ENCODE peak calls at places on chromosome X, in four cellular contexts. One of them, this sample, is unnamed.

GRCh38 chrX:44218465-44218864 is 125.0 kb downstream of the EFHC2 start:
- DNase-seq in H1: no peak
- DNase-seq in GM12878: no peak
- DNase-seq in K562: no peak
- DNase-seq in this sample: no peak

GRCh38 chrX:33183366-33183765 is 28.0 kb downstream of the DMD start:
- DNase-seq in H1: no peak
- DNase-seq in GM12878: no peak
- DNase-seq in K562: no peak
- DNase-seq in this sample: peak

GRCh38 chrX:27086221-27086620 is 376.9 kb downstream of the PPP4R3C start:
- DNase-seq in GM12878: no peak
- DNase-seq in H1: no peak
- DNase-seq in K562: no peak
- DNase-seq in this sample: no peak

GRCh38 chrX:23981711-23982110 is 45.3 kb downstream of the KLHL15 start:
- DNase-seq in K562: no peak
- DNase-seq in GM12878: no peak
- DNase-seq in H1: no peak
- DNase-seq in this sample: no peak

GRCh38 chrX:54640721-54641120 is 110.7 kb downstream of the GNL3L start:
- DNase-seq in GM12878: no peak
- DNase-seq in K562: no peak
- DNase-seq in H1: no peak
- DNase-seq in this sample: no peak

GRCh38 chrX:111352424-111352823 is 59.6 kb downstream of the DCX start:
- DNase-seq in K562: no peak
- DNase-seq in GM12878: no peak
- DNase-seq in H1: no peak
- DNase-seq in this sample: peak

GRCh38 chrX:153944140-153944799 is at the start of gene RENBP:
- DNase-seq in GM12878: no peak
- DNase-seq in K562: peak
- DNase-seq in H1: no peak
- DNase-seq in this sample: peak

GRCh38 chrX:112087545-112087944 is 5.0 kb upstream of the TRPC5 start:
- DNase-seq in H1: no peak
- DNase-seq in GM12878: no peak
- DNase-seq in K562: no peak
- DNase-seq in this sample: no peak

GRCh38 chrX:47539860-47540259 is 21.1 kb upstream of the ARAF start:
- DNase-seq in GM12878: no peak
- DNase-seq in H1: no peak
- DNase-seq in K562: no peak
- DNase-seq in this sample: no peak

GRCh38 chrX:29490606-29491005 is 724.8 kb upstream of the MAGEB2 start:
- DNase-seq in H1: no peak
- DNase-seq in GM12878: no peak
- DNase-seq in K562: no peak
- DNase-seq in this sample: no peak

GRCh38 chrX:125713633-125714032 is 394.0 kb downstream of the TEX13C start:
- DNase-seq in GM12878: no peak
- DNase-seq in K562: no peak
- DNase-seq in H1: no peak
- DNase-seq in this sample: no peak

GRCh38 chrX:104343408-104344129 is 88.8 kb upstream of the ESX1 start:
- DNase-seq in H1: peak
- DNase-seq in K562: peak
- DNase-seq in GM12878: peak
- DNase-seq in this sample: peak

GRCh38 chrX:136032370-136032769 is 47.1 kb downstream of the SLC9A6 start:
- DNase-seq in K562: no peak
- DNase-seq in GM12878: no peak
- DNase-seq in H1: no peak
- DNase-seq in this sample: no peak

GRCh38 chrX:69503228-69503834 is 795 bp upstream of the NALF2 start:
- DNase-seq in K562: no peak
- DNase-seq in H1: no peak
- DNase-seq in GM12878: no peak
- DNase-seq in this sample: peak

GRCh38 chrX:102958794-102959193 is 21.7 kb downstream of the RAB40AL start:
- DNase-seq in K562: no peak
- DNase-seq in GM12878: no peak
- DNase-seq in H1: no peak
- DNase-seq in this sample: no peak

GRCh38 chrX:115892056-115892708 is 278.4 kb upstream of the AGTR2 start:
- DNase-seq in GM12878: no peak
- DNase-seq in H1: no peak
- DNase-seq in K562: no peak
- DNase-seq in this sample: no peak

GRCh38 chrX:21865436-21865835 is 9.6 kb downstream of the YY2 start:
- DNase-seq in GM12878: no peak
- DNase-seq in K562: no peak
- DNase-seq in H1: no peak
- DNase-seq in this sample: no peak

GRCh38 chrX:13898084-13898483 is 81.2 kb upstream of the GPM6B start:
- DNase-seq in GM12878: peak
- DNase-seq in K562: no peak
- DNase-seq in H1: no peak
- DNase-seq in this sample: peak

GRCh38 chrX:13001097-13001496 is 26.2 kb downstream of the TMSB4X start:
- DNase-seq in GM12878: no peak
- DNase-seq in K562: no peak
- DNase-seq in H1: no peak
- DNase-seq in this sample: no peak

GRCh38 chrX:29662101-29662500 is 553.3 kb upstream of the MAGEB2 start:
- DNase-seq in K562: no peak
- DNase-seq in H1: no peak
- DNase-seq in GM12878: no peak
- DNase-seq in this sample: no peak

GRCh38 chrX:28997716-28998115 is 410.5 kb downstream of the IL1RAPL1 start:
- DNase-seq in K562: no peak
- DNase-seq in H1: no peak
- DNase-seq in GM12878: no peak
- DNase-seq in this sample: no peak

GRCh38 chrX:104427693-104428092 is 138.3 kb upstream of the IL1RAPL2 start:
- DNase-seq in H1: no peak
- DNase-seq in GM12878: no peak
- DNase-seq in K562: no peak
- DNase-seq in this sample: no peak

GRCh38 chrX:78960888-78961287 is 15.7 kb downstream of the P2RY10 start:
- DNase-seq in K562: no peak
- DNase-seq in GM12878: no peak
- DNase-seq in H1: no peak
- DNase-seq in this sample: no peak

GRCh38 chrX:2374086-2374485 is 126.7 kb downstream of the DHRSX start:
- DNase-seq in K562: no peak
- DNase-seq in GM12878: no peak
- DNase-seq in H1: no peak
- DNase-seq in this sample: no peak

GRCh38 chrX:31212856-31213748 is 141.3 kb upstream of the FTHL17 start:
- DNase-seq in K562: no peak
- DNase-seq in GM12878: no peak
- DNase-seq in H1: no peak
- DNase-seq in this sample: no peak

GRCh38 chrX:65587616-65588526 is 53.3 kb upstream of the LAS1L start:
- DNase-seq in H1: no peak
- DNase-seq in K562: peak
- DNase-seq in GM12878: no peak
- DNase-seq in this sample: no peak

GRCh38 chrX:151042852-151043251 is 59.7 kb downstream of the HMGB3 start:
- DNase-seq in K562: no peak
- DNase-seq in GM12878: no peak
- DNase-seq in H1: no peak
- DNase-seq in this sample: no peak

GRCh38 chrX:72100824-72101351 is 30.8 kb downstream of the RTL5 start:
- DNase-seq in K562: no peak
- DNase-seq in GM12878: peak
- DNase-seq in H1: no peak
- DNase-seq in this sample: no peak

GRCh38 chrX:111124418-111124817 is 28.4 kb downstream of the PAK3 start:
- DNase-seq in K562: no peak
- DNase-seq in GM12878: no peak
- DNase-seq in H1: no peak
- DNase-seq in this sample: no peak

GRCh38 chrX:63686878-63687714 is 97.9 kb downstream of the ARHGEF9 start:
- DNase-seq in GM12878: peak
- DNase-seq in K562: peak
- DNase-seq in H1: peak
- DNase-seq in this sample: peak

DNA sequence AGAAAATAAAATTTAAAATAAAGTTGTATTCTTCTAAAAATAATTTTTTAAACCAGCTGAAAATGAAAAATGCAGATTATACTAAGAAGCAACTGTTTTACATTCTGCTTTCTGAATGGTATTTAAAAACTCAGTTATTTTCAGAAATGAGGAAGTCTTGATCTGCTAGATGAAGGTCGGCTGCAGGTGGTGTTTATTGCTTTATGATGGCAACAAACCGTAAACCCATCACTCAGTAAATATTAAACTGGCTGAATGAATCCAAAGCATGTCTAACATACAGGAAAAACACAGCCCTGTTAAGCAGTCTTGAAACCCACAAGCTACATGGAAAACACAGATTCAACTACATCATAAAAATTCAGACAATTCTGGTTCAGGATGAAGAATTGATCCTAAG is 29.3 kb downstream of the DYNLT3 start:
- DNase-seq in H1: no peak
- DNase-seq in GM12878: no peak
- DNase-seq in K562: no peak
- DNase-seq in this sample: no peak
- TF ChIP-seq NRF1 in H1: no peak
- TF ChIP-seq NRF1 in GM12878: no peak
- TF ChIP-seq NRF1 in K562: no peak
- TF ChIP-seq NRF1 in this sample: no peak

DNA sequence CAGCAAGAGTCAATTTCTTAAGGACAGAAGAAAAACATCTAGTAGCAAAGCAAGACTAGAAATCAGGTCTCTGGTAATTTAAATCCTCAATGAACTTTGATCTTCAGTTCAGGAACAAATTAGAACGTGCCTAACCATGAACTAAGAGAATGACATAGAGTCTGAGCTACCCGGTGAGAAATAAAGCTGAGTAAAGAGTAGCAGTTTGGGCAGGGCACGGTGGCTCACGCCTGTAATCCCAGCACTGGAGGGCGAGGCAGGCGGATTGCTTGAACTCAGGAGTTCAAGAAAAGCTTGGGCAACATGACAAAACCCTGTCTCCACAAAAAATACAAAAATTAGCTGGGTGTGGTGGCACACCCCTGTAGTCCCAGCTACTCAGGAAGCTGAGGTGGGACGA is 37.7 kb downstream of the ACE2 start:
- DNase-seq in GM12878: no peak
- DNase-seq in H1: no peak
- DNase-seq in K562: no peak
- DNase-seq in this sample: no peak
- TF ChIP-seq NRF1 in GM12878: no peak
- TF ChIP-seq NRF1 in H1: no peak
- TF ChIP-seq NRF1 in K562: no peak
- TF ChIP-seq NRF1 in this sample: no peak

DNA sequence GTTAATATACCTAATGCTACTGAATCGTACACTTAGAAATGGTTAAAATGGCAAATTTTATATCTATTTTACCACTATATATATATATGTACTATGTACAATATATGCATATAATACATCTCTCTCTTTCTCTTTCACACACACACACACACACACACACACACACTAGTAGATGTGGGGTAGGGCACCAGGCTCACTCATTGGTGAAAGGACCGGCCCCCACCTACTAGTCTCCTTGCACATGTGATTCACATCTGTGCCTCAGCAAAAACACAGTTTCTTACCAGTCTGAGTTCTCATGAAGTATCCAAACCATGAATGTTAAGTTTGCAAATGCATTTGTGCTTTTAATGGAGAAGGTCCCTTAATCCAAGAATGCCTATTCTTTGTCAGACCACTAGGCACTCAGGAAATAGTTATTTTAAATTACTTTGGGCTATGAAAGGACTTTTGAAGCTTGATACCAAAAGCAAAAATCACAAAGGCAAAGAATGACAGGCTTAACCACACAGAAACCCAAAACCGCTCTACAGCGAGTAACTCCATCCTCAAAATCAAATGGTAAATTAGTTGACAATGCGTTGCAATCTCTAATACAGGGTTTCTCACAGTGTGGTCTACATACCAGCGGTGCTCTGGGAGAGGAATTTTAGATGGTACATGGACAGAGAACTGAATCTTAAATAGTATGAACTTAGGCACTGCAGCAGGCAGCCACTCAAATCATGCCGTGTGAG is 5.8 kb downstream of the TSC22D3 start:
- DNase-seq in K562: no peak
- DNase-seq in GM12878: no peak
- DNase-seq in H1: no peak
- DNase-seq in this sample: no peak
- TF ChIP-seq NRF1 in K562: no peak
- TF ChIP-seq NRF1 in GM12878: no peak
- TF ChIP-seq NRF1 in H1: no peak
- TF ChIP-seq NRF1 in this sample: no peak

DNA sequence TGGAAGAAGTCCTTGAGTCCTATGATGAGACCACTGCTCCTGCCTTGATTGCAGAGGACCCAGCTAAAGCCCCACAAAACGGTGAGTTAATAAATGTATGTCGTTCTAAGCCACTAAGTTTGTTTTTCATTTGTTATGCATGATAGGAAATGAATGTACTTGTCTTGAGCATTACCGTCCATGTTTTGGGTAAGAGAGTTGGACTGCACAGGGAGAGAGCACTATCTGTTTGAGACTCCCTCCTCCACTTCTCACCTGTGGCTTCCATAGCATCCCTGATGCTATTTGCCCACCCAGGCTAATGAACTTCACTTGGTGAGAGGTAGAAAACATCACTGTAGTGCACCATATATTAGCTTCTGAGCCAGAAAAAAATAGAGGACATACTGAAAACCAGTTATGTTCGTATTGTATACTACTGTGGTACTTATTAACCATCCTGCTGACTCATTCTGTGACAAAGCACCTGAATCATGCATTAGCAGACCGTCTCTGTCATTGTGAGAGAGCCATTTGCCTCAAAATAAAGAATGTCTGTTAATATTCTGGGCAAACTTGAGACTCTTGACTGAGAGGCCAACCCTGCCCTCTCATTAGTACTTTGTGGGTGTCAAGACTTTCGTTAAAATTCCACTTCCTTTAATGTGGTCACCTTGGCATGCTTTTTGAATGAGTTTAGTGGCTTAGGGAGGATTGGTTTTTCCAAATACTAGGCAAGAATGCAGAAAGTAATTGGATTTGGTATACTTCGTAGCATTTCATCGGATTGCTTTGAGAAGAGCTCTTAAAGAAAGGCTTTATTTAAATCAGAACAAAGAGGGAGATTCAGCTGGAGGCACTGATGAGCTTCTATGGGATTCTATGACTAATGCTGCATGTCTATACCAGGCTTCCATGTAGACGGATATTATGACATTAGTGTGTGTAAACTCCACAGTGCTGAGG is 99.3 kb upstream of the GRPR start:
- DNase-seq in GM12878: peak
- DNase-seq in K562: no peak
- DNase-seq in H1: no peak
- DNase-seq in this sample: no peak
- TF ChIP-seq NRF1 in GM12878: no peak
- TF ChIP-seq NRF1 in K562: no peak
- TF ChIP-seq NRF1 in H1: no peak
- TF ChIP-seq NRF1 in this sample: no peak

GRCh38 chrX:141341341-141341740 is 99.0 kb upstream of the SPANXC start:
- DNase-seq in K562: no peak
- DNase-seq in H1: no peak
- DNase-seq in GM12878: no peak
- DNase-seq in this sample: no peak
- TF ChIP-seq NRF1 in K562: no peak
- TF ChIP-seq NRF1 in H1: no peak
- TF ChIP-seq NRF1 in GM12878: no peak
- TF ChIP-seq NRF1 in this sample: no peak